ENCODE peak calls at places on chromosomes 5 and 9, in four cellular contexts. F is NCI-H345; P is stimulated activated effector memory CD8-positive, alpha-beta T cell treated with anti-CD3 and anti-CD28 coated beads, Interleukin-12 subunit alpha, Interleukin-12 subunit beta, amount 100 ng/mL, for 72 hours; B is T-helper 2 cell. W is an unnamed sample.

GRCh38 chr5:95969055-95969454 is 7.4 kb upstream of the ELL2 start:
- DNase-seq in F (no peak), P (no peak), B (no peak), W (no peak)

GRCh38 chr5:80937591-80937990 is 22.6 kb upstream of the RASGRF2 start:
- DNase-seq in B (no peak), P (no peak), F (no peak), W (no peak)

GRCh38 chr5:168284809-168285208 is 6.6 kb upstream of the WWC1 start:
- DNase-seq in P (no peak), B (no peak), F (no peak), W (no peak)

GRCh38 chr5:132840896-132841818 is 10.7 kb upstream of the SHROOM1 start:
- DNase-seq in F (no peak), P (no peak), B (no peak), W (no peak)

GRCh38 chr9:97986466-97986865 is 3.3 kb downstream of the ANP32B start:
- DNase-seq in F (no peak), P (no peak), B (no peak), W (no peak)

GRCh38 chr5:135615581-135616260 is 36.9 kb upstream of the CXCL14 start:
- DNase-seq in B (no peak), P (peak), F (no peak), W (no peak)

GRCh38 chr9:134475051-134475790 is 149.0 kb downstream of the RXRA start:
- DNase-seq in P (no peak), B (no peak), F (no peak), W (no peak)

GRCh38 chr5:122354293-122354692 is 42.3 kb downstream of the SNCAIP start:
- DNase-seq in F (no peak), B (no peak), P (no peak), W (no peak)

GRCh38 chr9:36995927-36996471 is 38.1 kb downstream of the PAX5 start:
- DNase-seq in F (peak), B (peak), P (peak), W (peak)

GRCh38 chr9:137642892-137643291 is 24.1 kb downstream of the EHMT1 start:
- DNase-seq in B (no peak), P (no peak), F (no peak), W (no peak)

GRCh38 chr5:131589510-131590348 is 45.3 kb downstream of the RAPGEF6 start:
- DNase-seq in F (peak), P (peak), B (no peak), W (peak)

GRCh38 chr5:151031554-151031953 is 11.2 kb downstream of the GPX3 start:
- DNase-seq in F (no peak), P (no peak), B (no peak), W (no peak)

GRCh38 chr9:124574944-124575343 is 67.7 kb upstream of the NR5A1 start:
- DNase-seq in B (no peak), P (no peak), F (no peak), W (no peak)

GRCh38 chr5:57386958-57387357 is 95.7 kb downstream of the ACTBL2 start:
- DNase-seq in F (no peak), B (no peak), P (no peak), W (no peak)

GRCh38 chr5:6856658-6857057 is 143.4 kb downstream of the TENT4A start:
- DNase-seq in P (no peak), B (no peak), F (peak), W (no peak)

GRCh38 chr9:70601000-70601929 is 186.8 kb upstream of the KLF9 start:
- DNase-seq in P (no peak), F (peak), B (no peak), W (peak)

GRCh38 chr5:56129288-56129687 is 103.8 kb downstream of the ANKRD55 start:
- DNase-seq in F (no peak), P (no peak), B (no peak), W (no peak)

GRCh38 chr5:91468643-91469422 is 85.7 kb upstream of the ARRDC3 start:
- DNase-seq in B (no peak), P (no peak), F (no peak), W (no peak)

GRCh38 chr5:61322738-61323429 is 9.2 kb upstream of the ZSWIM6 start:
- DNase-seq in B (no peak), P (no peak), F (no peak), W (no peak)

GRCh38 chr9:98517710-98518109 is 191.0 kb downstream of the GABBR2 start:
- DNase-seq in F (no peak), B (no peak), P (peak), W (no peak)

GRCh38 chr5:76762484-76762883 is 46.6 kb downstream of the F2R start:
- DNase-seq in P (no peak), F (no peak), B (no peak), W (no peak)

W was measured in NCI-H1105.